ENCODE peak calls at places on chromosomes 12 and 14, in eight cellular contexts. V, Q, F, I, H, K, D and N are unnamed samples.

GRCh38 chr14:32109676-32110075 is 32.6 kb downstream of the ARHGAP5 start:
- DNase-seq in V (no peak), Q (no peak), F (no peak), I (peak; percentile 73), H (no peak), K (no peak), D (peak; percentile 65), N (no peak)

GRCh38 chr12:43332977-43333649 is 218.9 kb downstream of the ADAMTS20 start:
- DNase-seq in V (no peak), Q (no peak), F (no peak), I (peak; percentile 76), H (no peak), K (no peak), D (no peak), N (no peak)

GRCh38 chr12:109054520-109054919 is 2.1 kb downstream of the USP30 start:
- DNase-seq in V (no peak), Q (no peak), F (no peak), I (no peak), H (no peak), K (no peak), D (no peak), N (no peak)

GRCh38 chr14:96575233-96575632 is 73.1 kb downstream of the PAPOLA start:
- DNase-seq in V (no peak), Q (no peak), F (no peak), I (no peak), H (no peak), K (no peak), D (no peak), N (no peak)

GRCh38 chr12:5305425-5305824 is 126.5 kb upstream of the NTF3 start:
- DNase-seq in V (no peak), Q (no peak), F (no peak), I (no peak), H (no peak), K (no peak), D (no peak), N (no peak)

GRCh38 chr12:25072901-25073645 is 121.9 kb downstream of the DNAI7 start:
- DNase-seq in V (no peak), Q (no peak), F (no peak), I (no peak), H (peak; percentile 9), K (peak; percentile 17), D (no peak), N (no peak)

GRCh38 chr14:104161601-104162367 is 23.4 kb downstream of the KIF26A start:
- DNase-seq in V (no peak), Q (no peak), F (no peak), I (no peak), H (no peak), K (no peak), D (no peak), N (no peak)

GRCh38 chr14:37263656-37264236 is 66.0 kb downstream of the MIPOL1 start:
- DNase-seq in V (no peak), Q (no peak), F (no peak), I (peak; percentile 13), H (no peak), K (no peak), D (no peak), N (no peak)

GRCh38 chr12:104653730-104654328 is 197.1 kb downstream of the CHST11 start:
- DNase-seq in V (no peak), Q (no peak), F (peak; percentile 25), I (no peak), H (no peak), K (peak; percentile 32), D (no peak), N (peak; percentile 36)

GRCh38 chr12:51819851-51820720 is 28.4 kb downstream of the FIGNL2 start:
- DNase-seq in V (peak; percentile 6), Q (peak; percentile 51), F (no peak), I (no peak), H (peak; percentile 15), K (no peak), D (peak; percentile 31), N (no peak)

GRCh38 chr12:62426095-62426488 is 40.5 kb upstream of the MON2 start:
- DNase-seq in V (no peak), Q (no peak), F (no peak), I (peak; percentile 52), H (no peak), K (no peak), D (no peak), N (no peak)

GRCh38 chr14:64628940-64629403 is 75.3 kb upstream of the PLEKHG3 start:
- DNase-seq in V (no peak), Q (no peak), F (no peak), I (peak; percentile 71), H (peak; percentile 59), K (no peak), D (peak; percentile 93), N (no peak)

GRCh38 chr14:52272375-52272774 is 4.9 kb downstream of the PTGDR start:
- DNase-seq in V (no peak), Q (no peak), F (peak; percentile 33), I (peak; percentile 53), H (no peak), K (peak; percentile 36), D (peak; percentile 54), N (peak; percentile 45)

GRCh38 chr14:22305563-22306127 is 283.4 kb downstream of the DAD1 start:
- DNase-seq in V (no peak), Q (no peak), F (peak; percentile 20), I (no peak), H (no peak), K (no peak), D (no peak), N (no peak)